ENCODE peak calls at places on chromosome 3, in eight cellular contexts. X is fibroblast of pulmonary artery, B is Calu3, F is kidney epithelial cell, P is AG09309, Y is astrocyte of the spinal cord, K is IMR-90, D is OCI-LY7. T is an unnamed sample.

GRCh38 chr3:44969170-44969569 is 6.8 kb downstream of the ZDHHC3 start:
- DNase-seq in X (no peak), B (no peak), F (no peak), P (no peak), Y (no peak), K (no peak), D (peak; percentile 69), T (no peak)

GRCh38 chr3:129619726-129620162 is 13.3 kb upstream of the PLXND1 start:
- DNase-seq in X (no peak), B (no peak), F (no peak), P (no peak), Y (no peak), K (no peak), D (no peak), T (no peak)

GRCh38 chr3:43063114-43063513 is 42.8 kb downstream of the POMGNT2 start:
- DNase-seq in X (no peak), B (no peak), F (no peak), P (no peak), Y (no peak), K (no peak), D (no peak), T (no peak)

GRCh38 chr3:140129885-140130284 is 194.9 kb downstream of the CLSTN2 start:
- DNase-seq in X (no peak), B (no peak), F (no peak), P (no peak), Y (no peak), K (no peak), D (no peak), T (no peak)

GRCh38 chr3:127997961-127998360 is 54.3 kb upstream of the SEC61A1 start:
- DNase-seq in X (no peak), B (no peak), F (no peak), P (no peak), Y (no peak), K (no peak), D (no peak), T (no peak)

GRCh38 chr3:106635271-106635670 is 742.0 kb upstream of the CCDC54 start:
- DNase-seq in X (peak; percentile 56), B (no peak), F (peak; percentile 25), P (peak; percentile 89), Y (peak; percentile 91), K (peak; percentile 91), D (no peak), T (no peak)

GRCh38 chr3:192515661-192516040 is 211.7 kb downstream of the FGF12 start:
- DNase-seq in X (no peak), B (no peak), F (no peak), P (no peak), Y (no peak), K (no peak), D (no peak), T (no peak)

GRCh38 chr3:10717756-10718155 is 98.3 kb upstream of the SLC6A11 start:
- DNase-seq in X (no peak), B (no peak), F (no peak), P (no peak), Y (no peak), K (no peak), D (no peak), T (no peak)

GRCh38 chr3:112894258-112894657 is 47.6 kb upstream of the CD200R1L start:
- DNase-seq in X (peak; percentile 7), B (no peak), F (peak; percentile 44), P (no peak), Y (peak; percentile 43), K (peak; percentile 63), D (no peak), T (no peak)

GRCh38 chr3:146953523-146954125 is 348.5 kb upstream of the PLSCR5 start:
- DNase-seq in X (no peak), B (no peak), F (no peak), P (no peak), Y (peak; percentile 95), K (peak; percentile 1), D (no peak), T (no peak)

GRCh38 chr3:52005571-52005986 is 9.9 kb upstream of the RPL29 start:
- DNase-seq in X (peak; percentile 61), B (peak; percentile 73), F (peak; percentile 34), P (no peak), Y (peak; percentile 47), K (peak; percentile 82), D (no peak), T (peak; percentile 71)

GRCh38 chr3:101829066-101829830 is 20.1 kb upstream of the NFKBIZ start:
- DNase-seq in X (peak; percentile 70), B (no peak), F (no peak), P (no peak), Y (peak; percentile 49), K (peak; percentile 85), D (peak; percentile 46), T (no peak)

GRCh38 chr3:177813322-177813721 is 616.0 kb upstream of the TBL1XR1 start:
- DNase-seq in X (peak; percentile 44), B (peak; percentile 70), F (no peak), P (no peak), Y (peak; percentile 73), K (peak; percentile 42), D (no peak), T (no peak)

GRCh38 chr3:144760831-144761230 is 789.2 kb downstream of the DIPK2A start:
- DNase-seq in X (peak; percentile 21), B (peak; percentile 34), F (no peak), P (no peak), Y (peak; percentile 8), K (no peak), D (no peak), T (no peak)

GRCh38 chr3:8660271-8660731 is 15.7 kb upstream of the SSUH2 start:
- DNase-seq in X (peak; percentile 59), B (no peak), F (no peak), P (no peak), Y (peak; percentile 81), K (peak; percentile 66), D (no peak), T (no peak)

GRCh38 chr3:121152573-121152972 is 244.6 kb downstream of the STXBP5L start:
- DNase-seq in X (peak; percentile 53), B (no peak), F (no peak), P (no peak), Y (peak; percentile 9), K (no peak), D (peak; percentile 10), T (no peak)

GRCh38 chr3:39106281-39107055 is 959 bp downstream of the GORASP1 start:
- DNase-seq in X (peak; percentile 50), B (no peak), F (no peak), P (no peak), Y (peak; percentile 29), K (peak; percentile 57), D (no peak), T (no peak)

GRCh38 chr3:52529376-52530333 is 4.0 kb downstream of the NT5DC2 start:
- DNase-seq in X (peak; percentile 87), B (no peak), F (no peak), P (no peak), Y (peak; percentile 65), K (peak; percentile 46), D (no peak), T (no peak)

GRCh38 chr3:127886276-127886862 is 28.7 kb upstream of the KBTBD12 start:
- DNase-seq in X (no peak), B (no peak), F (no peak), P (no peak), Y (no peak), K (no peak), D (no peak), T (no peak)

GRCh38 chr3:39879581-39879980 is 70.2 kb downstream of the MYRIP start:
- DNase-seq in X (no peak), B (no peak), F (peak; percentile 9), P (no peak), Y (no peak), K (no peak), D (no peak), T (no peak)

GRCh38 chr3:56547486-56547885 is 9.5 kb upstream of the CCDC66 start:
- DNase-seq in X (peak; percentile 17), B (no peak), F (no peak), P (no peak), Y (no peak), K (no peak), D (peak; percentile 5), T (no peak)
- TF ChIP-seq CTCF in X (peak; percentile 20), B (no peak), F (no peak), P (no peak), Y (no peak), K (peak; percentile 13), D (peak; percentile 64), T (peak; percentile 43)

DNA sequence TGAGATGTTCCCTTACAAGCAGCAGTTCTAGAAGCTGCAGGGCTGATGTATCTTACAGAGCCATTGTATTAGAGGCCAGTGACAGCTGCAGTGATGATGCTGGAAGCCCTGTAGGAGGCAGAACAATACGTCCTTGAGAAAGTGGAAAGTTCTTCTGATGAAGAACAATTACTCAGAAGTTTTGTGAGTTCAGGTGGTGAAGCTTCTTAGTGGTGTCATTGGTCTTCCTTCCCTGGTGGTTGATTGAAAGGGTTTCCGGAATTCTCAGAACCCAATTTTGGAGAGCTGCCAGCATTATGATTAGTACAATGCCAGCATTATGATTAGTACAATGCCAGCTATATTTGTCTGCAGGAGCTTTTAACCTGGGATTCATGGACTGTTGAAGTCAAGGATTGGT is 356.4 kb downstream of the MFSD1 start:
- DNase-seq in X (peak; percentile 22), B (peak; percentile 75), F (no peak), P (no peak), Y (peak; percentile 15), K (no peak), D (no peak), T (no peak)
- TF ChIP-seq CTCF in X (peak; percentile 23), B (peak; percentile 63), F (no peak), P (no peak), Y (peak; percentile 20), K (no peak), D (no peak), T (no peak)

DNA sequence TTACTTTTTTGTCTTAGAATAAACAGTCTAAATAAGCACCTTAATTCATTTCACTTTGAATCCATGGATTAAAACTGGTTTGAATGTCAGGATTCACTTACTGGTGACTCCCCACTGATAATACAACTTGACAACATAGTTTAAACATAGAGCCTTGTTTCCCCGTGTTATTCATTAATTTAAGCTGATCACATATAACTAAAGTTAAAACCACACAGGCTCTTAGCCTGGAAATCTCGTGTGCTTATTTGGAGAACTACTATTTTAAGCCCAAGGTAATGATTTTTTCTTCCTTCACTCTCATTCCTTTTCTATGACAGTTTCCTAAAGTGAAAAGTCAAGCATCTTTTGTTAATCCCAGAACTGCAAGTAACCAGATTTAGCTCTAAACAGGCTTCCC is 64.2 kb downstream of the HACD2 start:
- DNase-seq in X (no peak), B (no peak), F (no peak), P (no peak), Y (no peak), K (peak; percentile 19), D (no peak), T (no peak)
- TF ChIP-seq CTCF in X (no peak), B (no peak), F (no peak), P (no peak), Y (no peak), K (no peak), D (no peak), T (no peak)

DNA sequence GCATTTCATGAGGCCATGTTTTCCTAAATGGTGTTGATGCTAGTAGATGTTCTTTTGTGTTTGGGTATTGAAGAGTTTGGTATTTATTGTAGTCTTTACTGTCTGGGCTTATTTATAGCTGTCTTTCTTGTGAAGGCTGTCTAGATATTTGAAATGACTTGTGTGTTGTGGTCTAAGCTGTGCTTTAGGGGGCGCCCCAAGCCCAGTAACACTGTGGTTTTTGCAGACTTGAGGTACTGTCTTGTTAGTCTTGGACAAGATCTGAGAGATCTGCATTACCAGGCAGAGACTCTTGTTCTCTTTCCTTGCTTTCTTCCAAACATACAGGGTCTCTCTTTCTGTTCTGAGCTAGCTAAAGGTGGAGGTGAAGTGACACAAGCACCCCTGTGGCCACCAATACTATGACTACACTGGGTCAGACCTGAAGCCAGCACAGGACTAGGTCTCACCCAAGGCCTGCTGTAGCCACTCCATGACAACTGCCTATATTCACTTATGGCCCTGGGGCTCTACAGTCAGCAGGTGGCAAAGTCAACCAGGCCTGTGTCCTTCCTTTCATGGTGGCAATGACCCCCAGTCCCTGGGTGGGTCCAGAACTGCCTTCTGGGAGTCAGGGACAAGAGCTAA is 152.1 kb upstream of the TBC1D5 start:
- DNase-seq in X (peak; percentile 75), B (peak; percentile 70), F (peak; percentile 21), P (no peak), Y (peak; percentile 76), K (peak; percentile 45), D (peak; percentile 76), T (no peak)
- TF ChIP-seq CTCF in X (peak; percentile 60), B (peak; percentile 56), F (peak; percentile 64), P (peak; percentile 70), Y (peak; percentile 69), K (peak; percentile 40), D (peak; percentile 86), T (no peak)